ENCODE peak calls at places on chromosomes 7 and 10, in six cellular contexts. One of them, this sample, is unnamed.

GRCh38 chr10:79416578-79417255 is 28.7 kb downstream of the ZCCHC24 start:
- DNase-seq in heart left ventricle: no peak
- DNase-seq in HCT116: no peak
- DNase-seq in H1: no peak
- DNase-seq in NB4: no peak
- DNase-seq in body of pancreas: no peak
- DNase-seq in this sample: peak

GRCh38 chr7:83162402-83163256 is at the start of gene PCLO:
- DNase-seq in heart left ventricle: peak
- DNase-seq in HCT116: peak
- DNase-seq in H1: peak
- DNase-seq in NB4: no peak
- DNase-seq in body of pancreas: peak
- DNase-seq in this sample: peak

GRCh38 chr7:39405591-39405990 is 160.6 kb upstream of the YAE1 start:
- DNase-seq in heart left ventricle: no peak
- DNase-seq in HCT116: no peak
- DNase-seq in H1: no peak
- DNase-seq in NB4: no peak
- DNase-seq in body of pancreas: no peak
- DNase-seq in this sample: no peak

GRCh38 chr7:93902777-93903423 is 3.5 kb upstream of the GNGT1 start:
- DNase-seq in heart left ventricle: no peak
- DNase-seq in HCT116: peak
- DNase-seq in H1: peak
- DNase-seq in NB4: peak
- DNase-seq in body of pancreas: no peak
- DNase-seq in this sample: no peak

GRCh38 chr10:124708246-124708779 is 35.9 kb downstream of the FAM53B start:
- DNase-seq in heart left ventricle: no peak
- DNase-seq in HCT116: no peak
- DNase-seq in H1: no peak
- DNase-seq in NB4: no peak
- DNase-seq in body of pancreas: no peak
- DNase-seq in this sample: no peak

GRCh38 chr7:4681218-4681851 is 760 bp upstream of the FOXK1 start:
- DNase-seq in heart left ventricle: no peak
- DNase-seq in HCT116: no peak
- DNase-seq in H1: no peak
- DNase-seq in NB4: peak
- DNase-seq in body of pancreas: no peak
- DNase-seq in this sample: no peak

GRCh38 chr7:73707045-73707631 is 12.3 kb downstream of the STX1A start:
- DNase-seq in heart left ventricle: no peak
- DNase-seq in HCT116: peak
- DNase-seq in H1: peak
- DNase-seq in NB4: no peak
- DNase-seq in body of pancreas: peak
- DNase-seq in this sample: peak

GRCh38 chr10:114400091-114400490 is 4.2 kb downstream of the AFAP1L2 start:
- DNase-seq in heart left ventricle: no peak
- DNase-seq in HCT116: no peak
- DNase-seq in H1: no peak
- DNase-seq in NB4: no peak
- DNase-seq in body of pancreas: no peak
- DNase-seq in this sample: no peak

GRCh38 chr10:101064415-101065030 is 2.7 kb downstream of the KAZALD1 start:
- DNase-seq in heart left ventricle: no peak
- DNase-seq in HCT116: no peak
- DNase-seq in H1: no peak
- DNase-seq in NB4: no peak
- DNase-seq in body of pancreas: no peak
- DNase-seq in this sample: no peak

GRCh38 chr7:20085086-20085485 is 132.1 kb downstream of the MACC1 start:
- DNase-seq in heart left ventricle: no peak
- DNase-seq in HCT116: no peak
- DNase-seq in H1: no peak
- DNase-seq in NB4: no peak
- DNase-seq in body of pancreas: no peak
- DNase-seq in this sample: no peak

GRCh38 chr7:129258649-129259389 is 34.0 kb downstream of the AHCYL2 start:
- DNase-seq in heart left ventricle: no peak
- DNase-seq in HCT116: no peak
- DNase-seq in H1: no peak
- DNase-seq in NB4: no peak
- DNase-seq in body of pancreas: no peak
- DNase-seq in this sample: no peak

GRCh38 chr7:40332516-40332915 is 197.7 kb downstream of the SUGCT start:
- DNase-seq in heart left ventricle: no peak
- DNase-seq in HCT116: no peak
- DNase-seq in H1: no peak
- DNase-seq in NB4: no peak
- DNase-seq in body of pancreas: no peak
- DNase-seq in this sample: no peak

GRCh38 chr7:45901566-45901965 is 13.3 kb downstream of the IGFBP1 start:
- DNase-seq in heart left ventricle: no peak
- DNase-seq in HCT116: no peak
- DNase-seq in H1: no peak
- DNase-seq in NB4: no peak
- DNase-seq in body of pancreas: no peak
- DNase-seq in this sample: no peak

GRCh38 chr7:147541261-147541660 is 1049.3 kb upstream of the C7orf33 start:
- DNase-seq in heart left ventricle: no peak
- DNase-seq in HCT116: no peak
- DNase-seq in H1: no peak
- DNase-seq in NB4: no peak
- DNase-seq in body of pancreas: no peak
- DNase-seq in this sample: no peak

GRCh38 chr7:5549096-5549896 is 125.7 kb upstream of the TNRC18 start:
- DNase-seq in heart left ventricle: no peak
- DNase-seq in HCT116: peak
- DNase-seq in H1: no peak
- DNase-seq in NB4: peak
- DNase-seq in body of pancreas: no peak
- DNase-seq in this sample: no peak

GRCh38 chr10:116099031-116099430 is 174.0 kb downstream of the GFRA1 start:
- DNase-seq in heart left ventricle: no peak
- DNase-seq in HCT116: no peak
- DNase-seq in H1: no peak
- DNase-seq in NB4: no peak
- DNase-seq in body of pancreas: no peak
- DNase-seq in this sample: no peak

GRCh38 chr10:91007656-91008055 is 86.8 kb upstream of the ANKRD1 start:
- DNase-seq in heart left ventricle: no peak
- DNase-seq in HCT116: no peak
- DNase-seq in H1: no peak
- DNase-seq in NB4: no peak
- DNase-seq in body of pancreas: no peak
- DNase-seq in this sample: no peak

GRCh38 chr10:133257489-133258065 is 19.1 kb downstream of the ADAM8 start:
- DNase-seq in heart left ventricle: peak
- DNase-seq in HCT116: no peak
- DNase-seq in H1: peak
- DNase-seq in NB4: peak
- DNase-seq in body of pancreas: peak
- DNase-seq in this sample: peak

GRCh38 chr10:133260895-133261725 is 15.6 kb downstream of the ADAM8 start:
- DNase-seq in heart left ventricle: peak
- DNase-seq in HCT116: no peak
- DNase-seq in H1: no peak
- DNase-seq in NB4: peak
- DNase-seq in body of pancreas: peak
- DNase-seq in this sample: peak

GRCh38 chr10:133259603-133259992 is 17.1 kb downstream of the ADAM8 start:
- DNase-seq in heart left ventricle: no peak
- DNase-seq in HCT116: no peak
- DNase-seq in H1: no peak
- DNase-seq in NB4: no peak
- DNase-seq in body of pancreas: no peak
- DNase-seq in this sample: no peak

GRCh38 chr10:133258066-133258817 is 18.4 kb downstream of the ADAM8 start:
- DNase-seq in heart left ventricle: no peak
- DNase-seq in HCT116: no peak
- DNase-seq in H1: no peak
- DNase-seq in NB4: peak
- DNase-seq in body of pancreas: peak
- DNase-seq in this sample: peak

GRCh38 chr10:133258818-133259602 is 17.7 kb downstream of the ADAM8 start:
- DNase-seq in heart left ventricle: peak
- DNase-seq in HCT116: peak
- DNase-seq in H1: no peak
- DNase-seq in NB4: peak
- DNase-seq in body of pancreas: peak
- DNase-seq in this sample: peak
- TF ChIP-seq POLR2A in heart left ventricle: no peak
- TF ChIP-seq POLR2A in HCT116: no peak
- TF ChIP-seq POLR2A in H1: no peak
- TF ChIP-seq POLR2A in NB4: peak
- TF ChIP-seq POLR2A in body of pancreas: peak
- TF ChIP-seq POLR2A in this sample: no peak

GRCh38 chr7:29158748-29159147 is 12.4 kb upstream of the CPVL start:
- DNase-seq in heart left ventricle: no peak
- DNase-seq in HCT116: no peak
- DNase-seq in H1: no peak
- DNase-seq in NB4: no peak
- DNase-seq in body of pancreas: no peak
- DNase-seq in this sample: no peak

GRCh38 chr7:29161226-29161625 is 14.9 kb upstream of the CPVL start:
- DNase-seq in heart left ventricle: no peak
- DNase-seq in HCT116: no peak
- DNase-seq in H1: no peak
- DNase-seq in NB4: no peak
- DNase-seq in body of pancreas: no peak
- DNase-seq in this sample: no peak

GRCh38 chr7:29154076-29154475 is 7.7 kb upstream of the CPVL start:
- DNase-seq in heart left ventricle: no peak
- DNase-seq in HCT116: no peak
- DNase-seq in H1: no peak
- DNase-seq in NB4: no peak
- DNase-seq in body of pancreas: no peak
- DNase-seq in this sample: no peak

GRCh38 chr7:29160080-29160479 is 13.7 kb upstream of the CPVL start:
- DNase-seq in heart left ventricle: no peak
- DNase-seq in HCT116: no peak
- DNase-seq in H1: no peak
- DNase-seq in NB4: no peak
- DNase-seq in body of pancreas: no peak
- DNase-seq in this sample: no peak

DNA sequence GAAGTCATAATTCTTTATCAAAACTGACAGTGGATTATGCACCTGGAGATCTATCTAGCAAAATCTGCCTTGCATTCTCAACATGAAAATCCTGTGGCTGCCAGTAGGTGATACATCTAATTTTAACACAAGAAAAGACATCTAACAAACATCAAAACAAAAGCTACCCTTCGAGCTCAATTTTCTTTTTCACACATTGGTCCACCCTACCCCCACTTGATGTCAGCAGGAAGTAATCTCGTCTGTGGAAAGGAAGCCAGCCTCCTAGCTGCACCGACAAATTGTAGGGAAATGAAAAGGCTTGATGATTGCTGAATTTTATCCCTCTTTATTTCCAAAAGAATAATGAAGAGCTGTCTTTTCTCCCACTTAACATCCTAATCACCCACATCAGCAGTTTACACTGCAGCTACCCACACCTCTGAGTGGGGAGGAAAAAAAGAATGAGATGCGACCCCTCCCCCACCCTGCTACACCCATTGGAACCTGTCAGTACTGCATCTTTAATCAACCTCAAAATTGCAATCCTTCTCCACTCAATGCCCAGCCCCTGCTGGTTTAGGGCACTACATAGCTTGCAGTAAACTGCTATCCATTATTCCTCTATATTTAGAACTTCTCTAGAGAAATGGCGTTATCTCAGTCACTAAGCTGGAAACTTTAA is 10.6 kb upstream of the CPVL start:
- DNase-seq in heart left ventricle: no peak
- DNase-seq in HCT116: no peak
- DNase-seq in H1: no peak
- DNase-seq in NB4: no peak
- DNase-seq in body of pancreas: no peak
- DNase-seq in this sample: no peak
- TF ChIP-seq CTCF in heart left ventricle: no peak
- TF ChIP-seq CTCF in HCT116: peak
- TF ChIP-seq CTCF in H1: no peak
- TF ChIP-seq CTCF in NB4: no peak
- TF ChIP-seq CTCF in body of pancreas: no peak
- TF ChIP-seq CTCF in this sample: no peak

DNA sequence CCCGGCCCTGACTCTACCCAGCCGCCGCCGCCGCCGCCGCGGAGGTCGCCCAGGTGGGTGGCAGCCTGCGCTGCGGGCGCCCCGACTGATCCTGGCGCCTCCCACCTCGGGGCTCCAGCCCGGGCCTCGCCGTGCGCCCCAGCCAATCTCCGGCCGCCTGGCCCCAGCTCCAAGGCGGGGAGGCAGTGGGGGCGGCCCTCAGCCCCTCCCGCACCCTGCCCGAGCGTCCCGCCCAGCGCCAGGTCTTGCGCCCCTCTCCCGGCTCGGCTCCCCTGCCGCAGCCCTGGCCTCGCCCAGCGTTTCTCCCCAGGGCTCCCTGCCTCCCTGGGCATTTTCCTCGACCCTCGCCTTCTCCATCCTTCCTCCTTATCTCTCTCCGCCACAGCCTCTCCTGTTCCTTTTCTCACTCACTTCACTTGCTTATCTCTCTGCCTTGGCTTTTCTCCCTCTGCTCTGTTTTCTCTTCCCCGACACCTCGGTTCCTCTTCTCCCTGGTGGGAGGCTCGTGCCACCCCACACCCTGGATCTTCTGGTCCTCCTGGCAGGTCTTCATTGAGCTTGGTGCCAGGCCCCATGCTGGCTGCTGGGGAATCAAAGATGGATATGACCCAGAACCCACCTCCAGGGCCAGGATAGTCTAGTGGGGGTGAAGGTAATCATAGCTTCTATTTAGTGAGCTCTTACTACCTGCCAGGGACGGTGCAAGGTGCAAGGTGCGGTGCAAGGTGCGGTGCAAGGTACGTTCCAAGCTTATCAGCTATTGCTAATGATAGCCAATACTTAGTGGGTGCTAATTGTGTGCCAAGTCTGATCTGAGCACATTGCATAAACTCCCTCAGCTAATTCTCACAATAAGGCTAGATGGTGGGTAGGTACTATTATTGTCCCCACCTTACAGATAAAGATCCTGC is at the start of gene SFRP5:
- DNase-seq in heart left ventricle: no peak
- DNase-seq in HCT116: no peak
- DNase-seq in H1: peak
- DNase-seq in NB4: no peak
- DNase-seq in body of pancreas: peak
- DNase-seq in this sample: no peak
- TF ChIP-seq POLR2A in heart left ventricle: no peak
- TF ChIP-seq POLR2A in HCT116: no peak
- TF ChIP-seq POLR2A in H1: no peak
- TF ChIP-seq POLR2A in NB4: no peak
- TF ChIP-seq POLR2A in body of pancreas: peak
- TF ChIP-seq POLR2A in this sample: no peak

DNA sequence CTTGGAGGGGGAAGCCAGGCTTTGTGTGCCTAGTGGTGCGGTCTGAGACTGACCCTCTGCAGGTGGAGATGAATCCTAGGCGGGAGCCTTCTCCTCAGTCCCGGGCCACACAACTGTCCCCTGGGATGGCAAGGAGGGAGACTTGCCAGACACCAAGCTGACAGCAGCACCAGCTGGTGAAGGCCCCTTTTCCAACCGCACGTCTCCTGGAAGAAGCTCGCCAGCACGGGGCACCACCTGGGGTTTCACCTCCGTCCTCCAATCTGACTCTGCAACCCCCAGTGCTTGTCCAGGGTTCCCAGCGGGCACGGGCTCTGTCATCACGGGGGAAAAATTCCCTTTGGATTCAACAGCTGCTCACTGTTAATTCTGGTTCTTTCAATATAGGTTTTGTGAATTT is 34.2 kb upstream of the TCERG1L start:
- DNase-seq in heart left ventricle: no peak
- DNase-seq in HCT116: no peak
- DNase-seq in H1: no peak
- DNase-seq in NB4: no peak
- DNase-seq in body of pancreas: no peak
- DNase-seq in this sample: no peak
- TF ChIP-seq CTCF in heart left ventricle: no peak
- TF ChIP-seq CTCF in HCT116: no peak
- TF ChIP-seq CTCF in H1: no peak
- TF ChIP-seq CTCF in NB4: no peak
- TF ChIP-seq CTCF in body of pancreas: no peak
- TF ChIP-seq CTCF in this sample: no peak